ENCODE peak calls at places on chromosome X, in five cellular contexts. I, E, C, B and W are unnamed samples.
A peak's percentile ranks its signal among the peaks of the same experiment; 100 is the strongest.

GRCh38 chrX:6778547-6779231 is 243.8 kb upstream of the VCX3A start:
- DNase-seq in C (no peak), B (no peak), I (no peak), E (peak; percentile 19), W (no peak)

GRCh38 chrX:34943235-34943634 is 639 bp downstream of the FAM47B start:
- DNase-seq in C (no peak), B (no peak), I (no peak), E (no peak), W (no peak)

GRCh38 chrX:124902953-124903352 is 416.7 kb upstream of the TEX13C start:
- DNase-seq in B (no peak), E (no peak), C (no peak), I (no peak), W (no peak)

GRCh38 chrX:48864210-48864609 is 28.8 kb upstream of the PCSK1N start:
- DNase-seq in E (no peak), I (peak; percentile 8), C (no peak), B (no peak), W (peak; percentile 1)

GRCh38 chrX:30275498-30275897 is 28.6 kb downstream of the MAGEB1 start:
- DNase-seq in I (no peak), C (peak; percentile 55), B (no peak), E (no peak), W (no peak)

GRCh38 chrX:132594129-132594528 is 105.3 kb upstream of the MBNL3 start:
- DNase-seq in B (no peak), C (no peak), I (no peak), E (no peak), W (peak; percentile 24)

GRCh38 chrX:71998836-71999509 is 88.3 kb downstream of the NHSL2 start:
- DNase-seq in E (no peak), C (peak; percentile 28), I (peak; percentile 42), B (no peak), W (peak; percentile 12)

GRCh38 chrX:153732406-153732805 is 7.8 kb downstream of the ABCD1 start:
- DNase-seq in I (no peak), C (no peak), B (no peak), E (no peak), W (no peak)

GRCh38 chrX:154775611-154776349 is 13.1 kb downstream of the DKC1 start:
- DNase-seq in B (no peak), C (no peak), E (no peak), I (no peak), W (no peak)

GRCh38 chrX:7146703-7147430 is 645 bp upstream of the STS start:
- DNase-seq in B (no peak), E (no peak), I (peak; percentile 30), C (peak; percentile 35), W (no peak)

GRCh38 chrX:109732319-109732779 is 708 bp downstream of the ACSL4 start:
- DNase-seq in E (no peak), C (peak; percentile 7), B (no peak), I (peak; percentile 18), W (no peak)

GRCh38 chrX:43860646-43861370 is 21.4 kb downstream of the MAOB start:
- DNase-seq in I (no peak), E (no peak), C (peak; percentile 60), B (no peak), W (peak; percentile 81)
- TF ChIP-seq ESRRA in I (no peak), E (no peak), C (no peak), B (no peak), W (no peak)

GRCh38 chrX:115023139-115023538 is 5.7 kb upstream of the IL13RA2 start:
- DNase-seq in C (peak; percentile 38), I (no peak), B (no peak), E (no peak), W (no peak)
- TF ChIP-seq ESRRA in C (no peak), I (no peak), B (no peak), E (no peak), W (no peak)

GRCh38 chrX:108270280-108270679 is 167.9 kb downstream of the COL4A6 start:
- DNase-seq in E (no peak), B (no peak), C (peak; percentile 6), I (no peak), W (no peak)
- TF ChIP-seq ESRRA in E (no peak), B (no peak), C (no peak), I (no peak), W (no peak)

GRCh38 chrX:1506916-1507315 is 30.1 kb downstream of the P2RY8 start:
- DNase-seq in I (no peak), C (no peak), B (no peak), E (no peak), W (no peak)

GRCh38 chrX:1502853-1503252 is 34.1 kb downstream of the P2RY8 start:
- DNase-seq in I (no peak), B (no peak), C (no peak), E (no peak), W (no peak)

GRCh38 chrX:1511829-1512228 is 25.2 kb downstream of the P2RY8 start:
- DNase-seq in B (no peak), E (no peak), C (no peak), I (no peak), W (no peak)

GRCh38 chrX:1511150-1511549 is 25.8 kb downstream of the P2RY8 start:
- DNase-seq in C (no peak), E (no peak), I (no peak), B (no peak), W (no peak)

DNA sequence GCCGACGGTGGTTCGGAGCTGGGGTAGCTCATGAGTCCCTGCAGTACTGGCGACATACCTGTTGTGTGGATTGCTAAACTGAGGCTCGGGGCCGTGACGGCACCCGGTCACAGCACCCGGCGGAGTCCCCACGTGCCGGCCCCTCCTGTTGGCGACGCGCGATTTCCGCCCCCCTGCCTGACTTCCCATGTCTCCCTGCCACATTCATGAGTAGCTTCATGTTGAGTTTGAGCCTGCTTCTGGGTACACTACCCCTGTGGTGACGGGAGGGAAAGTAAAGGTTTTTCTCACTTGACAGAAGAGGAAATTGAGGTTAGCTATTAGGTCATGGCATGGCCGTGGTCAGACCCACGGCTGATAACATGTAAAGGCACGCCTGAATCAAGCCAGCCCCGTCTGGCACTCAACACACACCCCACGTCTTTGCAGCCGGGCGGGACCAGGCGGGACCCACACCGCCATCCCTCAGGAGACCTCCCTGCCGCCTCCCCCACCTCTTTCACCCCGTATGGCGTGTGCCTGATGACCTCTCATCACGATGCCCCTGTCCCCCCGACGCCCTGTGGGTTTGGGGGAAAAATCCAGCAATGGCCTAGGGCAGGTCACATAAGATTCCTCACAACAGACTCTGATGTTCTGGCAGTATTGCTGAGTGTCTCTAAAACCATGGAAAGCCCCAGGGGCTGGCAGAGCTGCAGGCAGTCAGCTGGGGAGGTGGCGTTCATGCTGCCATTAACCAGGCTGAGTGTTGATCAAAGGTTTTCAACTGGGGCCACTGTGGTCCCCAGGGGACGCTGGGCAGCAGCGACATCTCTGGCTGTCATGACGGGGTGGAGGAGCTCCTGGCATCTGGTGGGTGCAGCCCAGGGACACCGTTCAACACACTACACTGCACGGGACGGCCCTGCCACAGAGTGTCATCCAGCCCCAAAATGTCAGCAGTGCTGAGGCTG is 29.2 kb downstream of the P2RY8 start:
- DNase-seq in E (no peak), B (peak; percentile 95), C (no peak), I (no peak), W (no peak)
- TF ChIP-seq ESRRA in E (no peak), B (no peak), C (no peak), I (no peak), W (no peak)